ENCODE peak calls at places on chromosome 12, in eight cellular contexts. L is anterior cingulate cortex; E is stimulated activated CD8-positive, alpha-beta memory T cell treated with anti-CD3 and anti-CD28 coated beads, Interleukin-7, amount 100 ng/mL, for 24 hours; U is fibroblast of lung; O is left ventricle myocardium inferior; K is NCI-H2081; M is breast epithelium; Z is HFFc6. D is an unnamed sample.
A peak's percentile ranks its signal among the peaks of the same experiment; 100 is the strongest.

GRCh38 chr12:74317078-74317581 is 220.5 kb upstream of the ATXN7L3B start:
- DNase-seq in L (no peak), E (no peak), U (peak; percentile 49), O (peak; percentile 28), K (peak; percentile 69), M (no peak), Z (no peak), D (no peak)

GRCh38 chr12:81077686-81078441 is at the start of gene ACSS3:
- DNase-seq in L (peak; percentile 9), E (no peak), U (peak; percentile 64), O (peak; percentile 75), K (peak; percentile 20), M (no peak), Z (peak; percentile 0), D (no peak)

GRCh38 chr12:65824314-65824563 is at the start of gene HMGA2:
- DNase-seq in L (no peak), E (no peak), U (peak; percentile 89), O (no peak), K (no peak), M (no peak), Z (no peak), D (peak; percentile 44)

GRCh38 chr12:3881208-3881980 is 8.2 kb upstream of the PARP11 start:
- DNase-seq in L (no peak), E (no peak), U (no peak), O (no peak), K (no peak), M (no peak), Z (no peak), D (no peak)

GRCh38 chr12:64219135-64219534 is 3.0 kb downstream of the KICS2 start:
- DNase-seq in L (no peak), E (no peak), U (no peak), O (no peak), K (no peak), M (no peak), Z (no peak), D (no peak)

GRCh38 chr12:11797317-11797913 is 147.9 kb downstream of the ETV6 start:
- DNase-seq in L (no peak), E (no peak), U (peak; percentile 72), O (no peak), K (no peak), M (peak; percentile 63), Z (peak; percentile 77), D (peak; percentile 69)

GRCh38 chr12:99984271-99985128 is at the start of gene ANKS1B:
- DNase-seq in L (peak; percentile 49), E (no peak), U (peak; percentile 9), O (peak; percentile 34), K (peak; percentile 76), M (no peak), Z (no peak), D (no peak)

GRCh38 chr12:107778383-107779015 is 4.0 kb downstream of the ASCL4 start:
- DNase-seq in L (no peak), E (no peak), U (no peak), O (no peak), K (no peak), M (no peak), Z (no peak), D (no peak)

GRCh38 chr12:45130881-45131281 is 80.0 kb upstream of the DBX2 start:
- DNase-seq in L (peak; percentile 21), E (peak; percentile 2), U (peak; percentile 69), O (no peak), K (peak; percentile 64), M (peak; percentile 46), Z (peak; percentile 54), D (peak; percentile 15)

GRCh38 chr12:105100207-105100985 is 7.1 kb upstream of the WASHC4 start:
- DNase-seq in L (no peak), E (no peak), U (peak; percentile 81), O (no peak), K (no peak), M (no peak), Z (peak; percentile 54), D (no peak)

D was measured in AG09319.